ENCODE peak calls at places on chromosomes 12 and 14, in seven cellular contexts. L is body of pancreas, H is GM13977, N is thoracic aorta, U is epithelial cell of esophagus, C is cardiac fibroblast, P is endothelial cell. Q is an unnamed sample.

GRCh38 chr14:101719045-101719645 is 42.4 kb upstream of the PPP2R5C start:
- DNase-seq in L (no peak), H (no peak), N (no peak), U (no peak), C (no peak), P (no peak), Q (no peak)

GRCh38 chr12:116910645-116911449 is at the start of gene FBXW8:
- DNase-seq in L (peak), H (peak), N (peak), U (peak), C (peak), P (peak), Q (peak)

GRCh38 chr14:77589099-77589498 is 27.3 kb downstream of the SPTLC2 start:
- DNase-seq in L (no peak), H (no peak), N (no peak), U (no peak), C (no peak), P (no peak), Q (no peak)

GRCh38 chr14:61750708-61751474 is 11.3 kb upstream of the SNAPC1 start:
- DNase-seq in L (peak), H (peak), N (peak), U (peak), C (peak), P (peak), Q (peak)

GRCh38 chr14:99325016-99325415 is 53.0 kb upstream of the BCL11B start:
- DNase-seq in L (no peak), H (no peak), N (no peak), U (no peak), C (no peak), P (no peak), Q (no peak)

GRCh38 chr12:60501124-60501729 is 905.4 kb downstream of the SLC16A7 start:
- DNase-seq in L (peak), H (no peak), N (no peak), U (peak), C (peak), P (no peak), Q (no peak)

GRCh38 chr12:46219892-46220655 is 48.8 kb downstream of the SLC38A1 start:
- DNase-seq in L (no peak), H (no peak), N (no peak), U (peak), C (peak), P (no peak), Q (no peak)

GRCh38 chr14:102252834-102253801 is 51.8 kb downstream of the MOK start:
- DNase-seq in L (peak), H (no peak), N (no peak), U (peak), C (no peak), P (no peak), Q (no peak)

GRCh38 chr14:59511916-59512530 is 27.7 kb downstream of the JKAMP start:
- DNase-seq in L (no peak), H (peak), N (no peak), U (no peak), C (peak), P (peak), Q (no peak)

GRCh38 chr12:81953541-81953940 is 194.4 kb upstream of the PPFIA2 start:
- DNase-seq in L (no peak), H (no peak), N (no peak), U (peak), C (no peak), P (no peak), Q (no peak)

GRCh38 chr14:103179078-103179477 is 55.8 kb downstream of the TNFAIP2 start:
- DNase-seq in L (no peak), H (no peak), N (no peak), U (no peak), C (no peak), P (no peak), Q (no peak)

GRCh38 chr12:112979281-112979680 is 962 bp downstream of the OAS2 start:
- DNase-seq in L (no peak), H (peak), N (no peak), U (peak), C (no peak), P (no peak), Q (no peak)

GRCh38 chr12:54890339-54890738 is 36.0 kb downstream of the MUCL1 start:
- DNase-seq in L (no peak), H (no peak), N (no peak), U (peak), C (no peak), P (no peak), Q (no peak)

GRCh38 chr12:103560604-103561101 is 26.4 kb upstream of the STAB2 start:
- DNase-seq in L (peak), H (no peak), N (no peak), U (peak), C (peak), P (no peak), Q (no peak)

GRCh38 chr12:68122236-68122920 is 37.2 kb downstream of the IFNG start:
- DNase-seq in L (no peak), H (no peak), N (no peak), U (peak), C (no peak), P (no peak), Q (no peak)

GRCh38 chr12:5965950-5966383 is 20.9 kb upstream of the ANO2 start:
- DNase-seq in L (peak), H (peak), N (no peak), U (peak), C (peak), P (peak), Q (no peak)

GRCh38 chr12:40253936-40254335 is 29.1 kb downstream of the LRRK2 start:
- DNase-seq in L (no peak), H (no peak), N (no peak), U (no peak), C (peak), P (no peak), Q (no peak)

GRCh38 chr12:93777249-93777648 is 100.1 kb downstream of the CRADD start:
- DNase-seq in L (peak), H (no peak), N (no peak), U (no peak), C (peak), P (no peak), Q (no peak)

GRCh38 chr12:49030119-49030518 is 11.5 kb upstream of the PRKAG1 start:
- DNase-seq in L (no peak), H (no peak), N (no peak), U (no peak), C (no peak), P (no peak), Q (no peak)

GRCh38 chr12:75805905-75806304 is 225.7 kb downstream of the PHLDA1 start:
- DNase-seq in L (no peak), H (no peak), N (no peak), U (no peak), C (no peak), P (no peak), Q (no peak)

GRCh38 chr12:10873374-10873773 is 10.7 kb downstream of the PRH1 start:
- DNase-seq in L (no peak), H (no peak), N (no peak), U (no peak), C (peak), P (no peak), Q (no peak)

GRCh38 chr14:77663289-77663688 is 44.5 kb downstream of the ALKBH1 start:
- DNase-seq in L (no peak), H (no peak), N (no peak), U (peak), C (peak), P (no peak), Q (no peak)

DNA sequence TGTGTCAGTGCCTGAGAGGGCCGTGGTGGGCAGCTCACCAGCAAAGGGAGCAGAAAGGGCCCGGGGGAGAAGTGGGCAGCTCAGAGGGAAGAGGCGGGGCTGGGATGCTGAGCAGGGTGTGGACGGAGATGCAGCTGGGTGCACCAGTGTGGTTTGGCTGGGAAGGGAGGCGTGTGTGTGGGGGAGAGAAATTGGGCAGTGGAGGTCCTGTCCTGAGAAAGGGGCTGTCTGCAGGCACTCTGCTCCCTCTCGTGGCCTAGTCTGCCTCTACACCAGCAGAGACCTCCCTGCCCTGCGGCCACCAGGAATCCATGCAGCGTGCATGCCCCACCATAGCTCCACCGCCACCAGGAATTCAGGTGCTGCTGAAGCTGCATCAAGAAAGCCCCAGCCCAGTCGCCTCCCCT is 6.4 kb downstream of the TMEM121 start:
- DNase-seq in L (no peak), H (peak), N (no peak), U (no peak), C (peak), P (peak), Q (no peak)
- TF ChIP-seq CTCF in L (no peak), H (peak), N (no peak), U (peak), C (peak), P (no peak), Q (no peak)

DNA sequence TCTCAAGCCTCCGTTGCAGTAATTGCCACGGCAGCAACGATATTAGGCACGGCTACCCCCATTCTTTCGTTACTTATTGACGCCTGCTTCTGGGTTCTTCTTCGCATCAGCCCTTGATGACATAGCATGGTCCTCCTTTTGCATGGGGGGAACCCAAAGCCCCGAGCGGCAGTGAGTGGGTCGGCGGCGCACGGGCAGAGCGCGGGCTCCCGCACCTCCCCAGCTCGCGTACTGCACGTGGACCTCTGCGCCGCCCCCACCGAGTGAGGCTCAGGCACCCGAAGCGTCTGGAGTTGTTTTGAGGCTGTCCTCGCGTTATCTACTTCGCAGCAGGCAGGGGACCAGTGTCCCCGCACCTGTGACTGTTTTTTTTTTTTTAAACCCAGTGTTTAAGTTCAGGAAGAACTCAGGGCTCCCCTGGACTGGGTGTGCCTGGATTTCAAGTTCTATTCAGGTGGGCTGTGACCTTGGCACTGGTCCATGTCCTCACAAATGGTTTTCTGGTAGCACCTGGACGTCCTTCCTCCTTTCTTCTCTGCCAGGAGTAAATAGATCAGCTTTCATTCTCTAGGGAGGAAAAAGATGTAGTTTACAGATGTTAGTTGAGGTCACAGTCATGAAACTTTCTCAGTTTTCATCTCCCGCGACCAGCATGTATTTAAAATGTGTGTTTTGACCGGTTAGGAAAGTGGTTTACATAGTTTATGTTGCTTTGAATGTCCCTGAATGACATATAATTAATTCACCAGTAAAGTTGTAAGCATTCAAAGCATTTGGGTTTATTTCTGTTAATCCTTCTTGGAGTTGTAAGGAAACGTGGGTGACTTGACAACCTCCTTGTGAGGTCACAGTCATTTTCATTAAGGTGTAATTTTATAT is 1.4 kb upstream of the FOXN4 start:
- DNase-seq in L (no peak), H (peak), N (no peak), U (no peak), C (no peak), P (no peak), Q (no peak)
- TF ChIP-seq CTCF in L (no peak), H (no peak), N (no peak), U (no peak), C (no peak), P (no peak), Q (no peak)

DNA sequence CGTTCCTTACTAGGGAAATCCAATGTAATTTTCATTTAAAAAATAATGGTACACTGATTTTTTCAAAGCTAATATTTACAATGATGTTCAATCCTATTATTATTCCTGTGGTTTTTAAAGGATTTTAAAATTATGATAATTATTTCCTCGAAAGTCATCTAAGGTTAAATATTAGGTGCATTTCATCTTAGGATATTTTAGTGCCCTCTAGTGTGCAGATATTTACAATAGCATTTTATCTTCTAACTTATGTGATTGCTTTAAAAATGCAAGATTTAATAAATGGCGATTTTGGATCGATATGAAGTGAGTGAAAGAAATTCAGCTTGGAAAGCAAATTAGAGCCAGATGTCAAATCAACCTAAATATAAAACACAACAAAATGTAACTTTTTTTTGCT is 293.5 kb downstream of the SLC6A15 start:
- DNase-seq in L (no peak), H (no peak), N (no peak), U (peak), C (no peak), P (no peak), Q (no peak)
- TF ChIP-seq CTCF in L (no peak), H (peak), N (no peak), U (no peak), C (no peak), P (peak), Q (no peak)

DNA sequence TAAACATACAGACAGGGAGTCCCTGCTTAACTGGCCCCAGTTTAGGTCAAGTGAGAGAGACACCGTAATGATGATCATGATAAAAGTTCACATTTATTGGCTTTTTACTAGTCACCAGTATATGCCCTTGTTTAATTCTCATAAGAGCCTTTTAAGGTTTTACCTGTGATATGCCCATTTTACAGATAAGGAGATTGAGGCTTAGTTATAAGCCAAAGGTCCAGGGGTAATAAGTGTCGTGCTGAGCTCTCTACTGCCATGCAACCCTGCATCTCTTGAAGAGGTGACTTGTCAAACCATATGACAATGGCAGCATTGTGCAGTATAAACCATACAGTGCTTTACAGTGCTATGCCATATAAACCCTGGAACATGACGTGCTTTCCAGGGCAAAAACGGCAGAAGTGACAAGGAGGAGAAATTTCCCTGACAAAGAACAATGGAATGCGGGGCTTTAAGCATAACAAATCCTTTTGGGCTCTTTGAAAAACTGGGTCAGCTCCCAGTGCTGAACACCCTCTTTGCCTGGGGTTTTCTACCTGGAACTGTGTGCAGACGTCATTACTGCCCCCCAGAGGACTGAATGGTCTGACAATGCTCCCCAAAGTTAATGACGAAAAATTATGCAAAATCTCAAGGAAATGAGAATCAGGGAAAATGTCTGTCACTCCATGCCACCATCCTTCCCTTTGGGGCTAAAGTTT is 59.7 kb upstream of the C14orf132 start:
- DNase-seq in L (no peak), H (no peak), N (no peak), U (no peak), C (no peak), P (no peak), Q (no peak)
- TF ChIP-seq CTCF in L (no peak), H (peak), N (no peak), U (no peak), C (no peak), P (no peak), Q (no peak)

GRCh38 chr14:89418976-89419375 is 1.9 kb upstream of the FOXN3 start:
- DNase-seq in L (no peak), H (no peak), N (no peak), U (no peak), C (no peak), P (no peak), Q (no peak)
- TF ChIP-seq CTCF in L (no peak), H (no peak), N (no peak), U (no peak), C (no peak), P (no peak), Q (no peak)

GRCh38 chr14:51019089-51019488 is 74.8 kb upstream of the PYGL start:
- DNase-seq in L (no peak), H (no peak), N (no peak), U (no peak), C (no peak), P (no peak), Q (no peak)
- TF ChIP-seq CTCF in L (no peak), H (no peak), N (no peak), U (no peak), C (no peak), P (no peak), Q (no peak)

DNA sequence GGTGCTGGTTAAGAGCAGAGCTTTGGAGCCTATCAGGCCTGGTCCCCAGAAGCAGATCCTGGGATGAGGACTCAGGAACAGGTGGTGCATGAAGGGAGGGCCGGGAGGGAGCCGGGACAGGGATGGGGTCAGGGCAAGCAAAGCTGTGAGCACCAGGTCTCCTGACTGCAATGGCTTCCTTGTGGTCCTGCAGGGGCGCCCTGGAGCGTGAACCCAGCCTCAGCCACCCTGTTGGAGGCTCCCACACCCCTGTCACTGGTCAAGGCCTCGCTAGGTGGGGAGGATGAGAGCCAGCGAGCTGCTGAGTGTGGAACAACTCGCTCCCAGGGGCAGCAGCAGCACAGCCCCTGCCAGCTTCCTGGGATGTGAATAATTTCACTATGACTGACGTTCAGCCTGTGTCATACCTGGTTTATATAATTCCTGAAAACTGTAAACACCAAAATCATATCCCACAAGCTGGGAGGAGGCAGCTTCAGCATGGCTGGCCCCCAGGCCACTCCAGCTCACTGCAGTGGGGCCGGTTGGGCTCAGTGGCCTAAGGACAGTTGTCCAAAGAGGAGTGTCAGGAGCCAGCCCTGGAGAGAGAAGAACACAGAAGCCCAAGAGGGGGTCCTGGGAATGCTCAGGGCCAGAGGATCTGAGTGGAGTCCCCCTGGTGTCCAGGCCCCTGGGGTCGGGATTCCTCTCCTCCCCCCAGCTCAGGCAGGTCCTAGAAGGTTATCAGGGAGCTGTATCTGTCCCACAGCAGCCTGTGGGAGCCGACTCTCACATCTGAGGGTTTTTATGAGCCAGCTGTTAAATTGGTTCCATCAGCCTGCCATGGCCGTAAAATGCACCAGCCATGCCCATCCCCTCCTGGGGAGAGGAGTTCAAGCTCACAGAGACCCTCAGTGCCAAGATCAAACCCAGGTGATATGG is 272.9 kb downstream of the ADGRD1 start:
- DNase-seq in L (no peak), H (no peak), N (no peak), U (no peak), C (no peak), P (no peak), Q (no peak)
- TF ChIP-seq CTCF in L (no peak), H (no peak), N (no peak), U (no peak), C (no peak), P (no peak), Q (no peak)